ENCODE peak calls at places on chromosomes 13 and 19, in seven cellular contexts. One of them, this sample, is unnamed.

GRCh38 chr13:25691654-25692053 is 319.9 kb downstream of the ATP8A2 start:
- DNase-seq in PC-9: no peak
- DNase-seq in neural progenitor cell: no peak
- DNase-seq in HCT116: no peak
- DNase-seq in mammary epithelial cell: no peak
- DNase-seq in PC-3: no peak
- DNase-seq in HepG2: no peak
- DNase-seq in this sample: no peak

GRCh38 chr19:35996777-35997176 is 1.8 kb downstream of the SDHAF1 start:
- DNase-seq in PC-9: no peak
- DNase-seq in neural progenitor cell: no peak
- DNase-seq in HCT116: no peak
- DNase-seq in mammary epithelial cell: no peak
- DNase-seq in PC-3: no peak
- DNase-seq in HepG2: no peak
- DNase-seq in this sample: no peak

GRCh38 chr13:40591091-40591490 is 75.3 kb downstream of the FOXO1 start:
- DNase-seq in PC-9: no peak
- DNase-seq in neural progenitor cell: no peak
- DNase-seq in HCT116: no peak
- DNase-seq in mammary epithelial cell: no peak
- DNase-seq in PC-3: no peak
- DNase-seq in HepG2: no peak
- DNase-seq in this sample: no peak

GRCh38 chr13:109517516-109517915 is 268.9 kb downstream of the IRS2 start:
- DNase-seq in PC-9: no peak
- DNase-seq in neural progenitor cell: no peak
- DNase-seq in HCT116: no peak
- DNase-seq in mammary epithelial cell: no peak
- DNase-seq in PC-3: peak
- DNase-seq in HepG2: no peak
- DNase-seq in this sample: no peak

GRCh38 chr19:31314849-31315620 is 34.2 kb downstream of the TSHZ3 start:
- DNase-seq in PC-9: no peak
- DNase-seq in neural progenitor cell: peak
- DNase-seq in HCT116: no peak
- DNase-seq in mammary epithelial cell: no peak
- DNase-seq in PC-3: no peak
- DNase-seq in HepG2: no peak
- DNase-seq in this sample: no peak

GRCh38 chr13:113406321-113407102 is 42.6 kb upstream of the GRTP1 start:
- DNase-seq in PC-9: no peak
- DNase-seq in neural progenitor cell: no peak
- DNase-seq in HCT116: no peak
- DNase-seq in mammary epithelial cell: no peak
- DNase-seq in PC-3: no peak
- DNase-seq in HepG2: no peak
- DNase-seq in this sample: no peak

GRCh38 chr19:35973487-35973886 is 21.5 kb upstream of the SDHAF1 start:
- DNase-seq in PC-9: no peak
- DNase-seq in neural progenitor cell: no peak
- DNase-seq in HCT116: no peak
- DNase-seq in mammary epithelial cell: no peak
- DNase-seq in PC-3: no peak
- DNase-seq in HepG2: no peak
- DNase-seq in this sample: no peak

GRCh38 chr13:100630564-100630963 is 42.0 kb upstream of the GGACT start:
- DNase-seq in PC-9: no peak
- DNase-seq in neural progenitor cell: peak
- DNase-seq in HCT116: no peak
- DNase-seq in mammary epithelial cell: no peak
- DNase-seq in PC-3: no peak
- DNase-seq in HepG2: peak
- DNase-seq in this sample: no peak

GRCh38 chr19:40521276-40521675 is 54.5 kb downstream of the SPTBN4 start:
- DNase-seq in PC-9: peak
- DNase-seq in neural progenitor cell: no peak
- DNase-seq in HCT116: no peak
- DNase-seq in mammary epithelial cell: no peak
- DNase-seq in PC-3: peak
- DNase-seq in HepG2: peak
- DNase-seq in this sample: no peak

GRCh38 chr19:55384576-55385235 is 614 bp upstream of the TMEM238 start:
- DNase-seq in PC-9: peak
- DNase-seq in neural progenitor cell: no peak
- DNase-seq in HCT116: no peak
- DNase-seq in mammary epithelial cell: peak
- DNase-seq in PC-3: no peak
- DNase-seq in HepG2: no peak
- DNase-seq in this sample: no peak

GRCh38 chr13:103539265-103539664 is 473.0 kb upstream of the SLC10A2 start:
- DNase-seq in PC-9: no peak
- DNase-seq in neural progenitor cell: peak
- DNase-seq in HCT116: no peak
- DNase-seq in mammary epithelial cell: no peak
- DNase-seq in PC-3: no peak
- DNase-seq in HepG2: no peak
- DNase-seq in this sample: no peak

GRCh38 chr19:7177926-7178325 is 108.4 kb downstream of the ZNF557 start:
- DNase-seq in PC-9: no peak
- DNase-seq in neural progenitor cell: no peak
- DNase-seq in HCT116: no peak
- DNase-seq in mammary epithelial cell: no peak
- DNase-seq in PC-3: no peak
- DNase-seq in HepG2: no peak
- DNase-seq in this sample: no peak

GRCh38 chr13:57588639-57589038 is 42.9 kb upstream of the PCDH17 start:
- DNase-seq in PC-9: no peak
- DNase-seq in neural progenitor cell: no peak
- DNase-seq in HCT116: no peak
- DNase-seq in mammary epithelial cell: no peak
- DNase-seq in PC-3: no peak
- DNase-seq in HepG2: no peak
- DNase-seq in this sample: no peak

GRCh38 chr13:92716749-92717148 is 509.9 kb upstream of the GPC6 start:
- DNase-seq in PC-9: no peak
- DNase-seq in neural progenitor cell: no peak
- DNase-seq in HCT116: no peak
- DNase-seq in mammary epithelial cell: peak
- DNase-seq in PC-3: peak
- DNase-seq in HepG2: peak
- DNase-seq in this sample: no peak

GRCh38 chr19:19538077-19538764 is at the start of gene CILP2:
- DNase-seq in PC-9: peak
- DNase-seq in neural progenitor cell: peak
- DNase-seq in HCT116: no peak
- DNase-seq in mammary epithelial cell: no peak
- DNase-seq in PC-3: peak
- DNase-seq in HepG2: no peak
- DNase-seq in this sample: no peak

GRCh38 chr19:7833225-7834156 is 3.5 kb downstream of the EVI5L start:
- DNase-seq in PC-9: peak
- DNase-seq in neural progenitor cell: no peak
- DNase-seq in HCT116: peak
- DNase-seq in mammary epithelial cell: peak
- DNase-seq in PC-3: peak
- DNase-seq in HepG2: peak
- DNase-seq in this sample: peak

GRCh38 chr19:44718441-44719261 is 19.7 kb downstream of the CEACAM16 start:
- DNase-seq in PC-9: peak
- DNase-seq in neural progenitor cell: peak
- DNase-seq in HCT116: no peak
- DNase-seq in mammary epithelial cell: no peak
- DNase-seq in PC-3: peak
- DNase-seq in HepG2: peak
- DNase-seq in this sample: no peak

GRCh38 chr19:33683881-33684549 is 62.3 kb downstream of the CHST8 start:
- DNase-seq in PC-9: peak
- DNase-seq in neural progenitor cell: peak
- DNase-seq in HCT116: no peak
- DNase-seq in mammary epithelial cell: peak
- DNase-seq in PC-3: peak
- DNase-seq in HepG2: peak
- DNase-seq in this sample: no peak

GRCh38 chr19:7595466-7596133 is at the start of gene CAMSAP3:
- DNase-seq in PC-9: peak
- DNase-seq in neural progenitor cell: peak
- DNase-seq in HCT116: no peak
- DNase-seq in mammary epithelial cell: peak
- DNase-seq in PC-3: peak
- DNase-seq in HepG2: peak
- DNase-seq in this sample: no peak

GRCh38 chr19:46704379-46705076 is 12.4 kb downstream of the PRKD2 start:
- DNase-seq in PC-9: peak
- DNase-seq in neural progenitor cell: peak
- DNase-seq in HCT116: no peak
- DNase-seq in mammary epithelial cell: peak
- DNase-seq in PC-3: peak
- DNase-seq in HepG2: peak
- DNase-seq in this sample: no peak

GRCh38 chr19:55257461-55258411 is 1.1 kb downstream of the PPP6R1 start:
- DNase-seq in PC-9: peak
- DNase-seq in neural progenitor cell: peak
- DNase-seq in HCT116: no peak
- DNase-seq in mammary epithelial cell: peak
- DNase-seq in PC-3: peak
- DNase-seq in HepG2: no peak
- DNase-seq in this sample: no peak

GRCh38 chr19:35117017-35117570 is 1.5 kb downstream of the FXYD3 start:
- DNase-seq in PC-9: no peak
- DNase-seq in neural progenitor cell: no peak
- DNase-seq in HCT116: no peak
- DNase-seq in mammary epithelial cell: no peak
- DNase-seq in PC-3: no peak
- DNase-seq in HepG2: no peak
- DNase-seq in this sample: no peak

GRCh38 chr13:97139704-97140103 is 82.4 kb upstream of the MBNL2 start:
- DNase-seq in PC-9: no peak
- DNase-seq in neural progenitor cell: no peak
- DNase-seq in HCT116: no peak
- DNase-seq in mammary epithelial cell: no peak
- DNase-seq in PC-3: no peak
- DNase-seq in HepG2: no peak
- DNase-seq in this sample: no peak

DNA sequence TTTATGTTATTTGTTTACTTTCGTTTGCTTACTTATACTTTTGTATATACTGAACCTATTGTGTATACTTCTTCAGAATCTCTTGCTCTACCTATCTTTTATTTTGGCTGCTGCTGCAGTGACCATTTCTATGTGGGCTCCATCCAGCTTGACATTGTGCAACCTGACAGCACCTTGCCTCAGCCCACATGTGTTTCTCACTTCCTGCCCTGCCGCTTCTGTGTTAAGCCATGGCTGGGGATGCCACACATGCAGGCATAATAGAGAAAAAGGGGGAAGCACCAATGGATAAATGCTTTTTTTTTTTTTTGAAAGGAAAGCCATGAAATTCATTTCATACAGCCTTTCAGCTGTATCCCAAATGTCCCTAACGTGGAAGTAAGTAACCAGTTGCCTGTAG is 147.6 kb downstream of the RBM26 start:
- DNase-seq in PC-9: no peak
- DNase-seq in neural progenitor cell: no peak
- DNase-seq in HCT116: no peak
- DNase-seq in mammary epithelial cell: no peak
- DNase-seq in PC-3: no peak
- DNase-seq in HepG2: no peak
- DNase-seq in this sample: no peak
- H3K4me2 ChIP-seq in PC-9: no peak
- H3K4me2 ChIP-seq in neural progenitor cell: no peak
- H3K4me2 ChIP-seq in HCT116: no peak
- H3K4me2 ChIP-seq in mammary epithelial cell: no peak
- H3K4me2 ChIP-seq in PC-3: no peak
- H3K4me2 ChIP-seq in HepG2: no peak
- H3K4me2 ChIP-seq in this sample: no peak

DNA sequence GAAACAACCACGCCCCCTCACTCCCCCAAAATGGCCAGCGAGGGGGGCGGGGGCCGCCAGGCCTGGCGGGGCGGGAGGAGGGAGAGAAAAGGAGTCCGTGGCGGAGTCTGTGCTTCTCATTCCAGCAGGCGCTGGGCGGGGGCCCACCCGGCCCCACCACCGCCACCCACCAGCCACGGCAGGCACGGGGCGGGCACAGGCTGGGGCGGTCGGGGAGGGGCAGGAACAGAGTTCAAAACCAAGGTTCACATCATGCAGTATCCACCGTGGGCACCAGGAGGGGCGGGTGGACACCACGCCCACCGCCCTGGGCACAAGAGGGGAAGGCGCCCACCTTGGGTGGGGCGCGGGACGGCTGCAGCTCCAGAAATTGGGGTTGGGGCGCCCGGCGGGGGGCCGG is 12.8 kb downstream of the DPF1 start:
- DNase-seq in PC-9: no peak
- DNase-seq in neural progenitor cell: peak
- DNase-seq in HCT116: no peak
- DNase-seq in mammary epithelial cell: no peak
- DNase-seq in PC-3: no peak
- DNase-seq in HepG2: no peak
- DNase-seq in this sample: no peak
- TF ChIP-seq CTCF in PC-9: no peak
- TF ChIP-seq CTCF in neural progenitor cell: no peak
- TF ChIP-seq CTCF in HCT116: no peak
- TF ChIP-seq CTCF in mammary epithelial cell: no peak
- TF ChIP-seq CTCF in PC-3: no peak
- TF ChIP-seq CTCF in HepG2: no peak
- TF ChIP-seq CTCF in this sample: no peak

DNA sequence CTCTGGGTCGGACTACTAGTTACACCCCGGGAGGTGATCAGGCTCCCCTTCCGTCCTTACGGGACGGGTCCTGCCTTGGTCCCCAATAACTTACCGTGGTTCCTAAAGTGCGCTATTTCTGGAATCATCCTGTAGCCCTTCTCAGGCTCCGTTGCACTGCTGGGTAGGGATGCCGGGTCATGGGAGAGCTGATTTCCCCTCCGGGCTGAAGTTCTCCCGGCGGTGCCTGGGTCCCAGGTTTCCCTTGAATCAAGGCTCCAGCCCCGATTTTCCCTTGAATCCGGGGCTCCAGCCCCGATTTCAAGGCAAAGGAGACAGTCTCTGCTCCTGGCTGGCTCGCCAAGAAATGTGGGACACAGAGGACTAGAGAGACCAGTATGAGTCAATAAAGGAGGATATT is 43.4 kb downstream of the ZNF493 start:
- DNase-seq in PC-9: no peak
- DNase-seq in neural progenitor cell: no peak
- DNase-seq in HCT116: no peak
- DNase-seq in mammary epithelial cell: no peak
- DNase-seq in PC-3: no peak
- DNase-seq in HepG2: no peak
- DNase-seq in this sample: no peak
- H3K27ac ChIP-seq in PC-9: no peak
- H3K27ac ChIP-seq in neural progenitor cell: no peak
- H3K27ac ChIP-seq in HCT116: no peak
- H3K27ac ChIP-seq in mammary epithelial cell: no peak
- H3K27ac ChIP-seq in PC-3: no peak
- H3K27ac ChIP-seq in HepG2: no peak
- H3K27ac ChIP-seq in this sample: no peak

GRCh38 chr13:85247780-85248179 is 551.4 kb downstream of the SLITRK6 start:
- DNase-seq in PC-9: no peak
- DNase-seq in neural progenitor cell: no peak
- DNase-seq in HCT116: no peak
- DNase-seq in mammary epithelial cell: no peak
- DNase-seq in PC-3: no peak
- DNase-seq in HepG2: no peak
- DNase-seq in this sample: no peak

GRCh38 chr13:85241045-85241444 is 558.2 kb downstream of the SLITRK6 start:
- DNase-seq in PC-9: peak
- DNase-seq in neural progenitor cell: no peak
- DNase-seq in HCT116: peak
- DNase-seq in mammary epithelial cell: peak
- DNase-seq in PC-3: peak
- DNase-seq in HepG2: no peak
- DNase-seq in this sample: peak

GRCh38 chr13:85243831-85244230 is 555.4 kb downstream of the SLITRK6 start:
- DNase-seq in PC-9: no peak
- DNase-seq in neural progenitor cell: no peak
- DNase-seq in HCT116: no peak
- DNase-seq in mammary epithelial cell: no peak
- DNase-seq in PC-3: no peak
- DNase-seq in HepG2: no peak
- DNase-seq in this sample: no peak
- H3K4me2 ChIP-seq in PC-9: no peak
- H3K4me2 ChIP-seq in neural progenitor cell: no peak
- H3K4me2 ChIP-seq in HCT116: no peak
- H3K4me2 ChIP-seq in mammary epithelial cell: no peak
- H3K4me2 ChIP-seq in PC-3: no peak
- H3K4me2 ChIP-seq in HepG2: no peak
- H3K4me2 ChIP-seq in this sample: no peak